ENCODE peak calls at places on chromosomes 12 and 14, in five cellular contexts. L is A549, E is GM23338, C is Panc1, Z is K562. S is an unnamed sample.

GRCh38 chr14:43243168-43243567 is 1263.9 kb downstream of the FSCB start:
- DNase-seq in E (no peak), Z (no peak), C (no peak), L (no peak), S (no peak)

GRCh38 chr14:49892301-49892635 is 614 bp upstream of the ARF6 start:
- DNase-seq in L (peak), Z (no peak), C (no peak), E (peak), S (peak)

GRCh38 chr12:102948941-102949352 is 8.5 kb upstream of the ASCL1 start:
- DNase-seq in C (peak), Z (peak), L (peak), E (peak), S (no peak)

GRCh38 chr12:108616941-108617858 is 16.5 kb downstream of the SELPLG start:
- DNase-seq in L (no peak), C (no peak), Z (no peak), E (no peak), S (no peak)

GRCh38 chr12:52081263-52081733 is 1.8 kb downstream of the SMIM41 start:
- DNase-seq in Z (no peak), C (no peak), L (no peak), E (no peak), S (peak)

GRCh38 chr14:25381498-25381897 is 331.6 kb upstream of the STXBP6 start:
- DNase-seq in Z (no peak), E (peak), C (no peak), L (peak), S (peak)

GRCh38 chr14:80638620-80639215 is 302.8 kb downstream of the CEP128 start:
- DNase-seq in C (no peak), E (no peak), Z (no peak), L (peak), S (no peak)

GRCh38 chr12:52439845-52440244 is 5.7 kb upstream of the KRT75 start:
- DNase-seq in Z (no peak), E (no peak), L (no peak), C (no peak), S (no peak)

GRCh38 chr12:70910666-70911065 is 9.9 kb downstream of the PTPRR start:
- DNase-seq in C (no peak), Z (no peak), L (no peak), E (no peak), S (no peak)

GRCh38 chr12:24487606-24488005 is 461.3 kb downstream of the BCAT1 start:
- DNase-seq in Z (no peak), C (no peak), L (no peak), E (no peak), S (no peak)

GRCh38 chr12:38904932-38905479 is 385 bp downstream of the CPNE8 start:
- DNase-seq in Z (peak), C (peak), E (peak), L (peak), S (peak)

GRCh38 chr14:88864198-88864597 is 39.7 kb downstream of the TTC8 start:
- DNase-seq in L (no peak), Z (no peak), E (no peak), C (no peak), S (no peak)

GRCh38 chr14:72613196-72613974 is 280.5 kb downstream of the DPF3 start:
- DNase-seq in C (no peak), E (no peak), L (no peak), Z (no peak), S (no peak)

GRCh38 chr14:48690349-48690748 is 895.8 kb downstream of the RPS29 start:
- DNase-seq in Z (no peak), C (no peak), L (peak), E (peak), S (no peak)

GRCh38 chr12:85798122-85798521 is 38.1 kb downstream of the RASSF9 start:
- DNase-seq in C (no peak), L (no peak), E (no peak), Z (no peak), S (no peak)

GRCh38 chr14:104297313-104297704 is 158.9 kb downstream of the KIF26A start:
- DNase-seq in C (no peak), E (no peak), L (no peak), Z (no peak), S (no peak)

GRCh38 chr12:3684449-3685051 is 68.4 kb downstream of the CRACR2A start:
- DNase-seq in L (no peak), E (no peak), C (no peak), Z (no peak), S (no peak)

GRCh38 chr14:64217318-64217717 is 76.9 kb downstream of the ESR2 start:
- DNase-seq in Z (no peak), L (no peak), C (no peak), E (no peak), S (no peak)

DNA sequence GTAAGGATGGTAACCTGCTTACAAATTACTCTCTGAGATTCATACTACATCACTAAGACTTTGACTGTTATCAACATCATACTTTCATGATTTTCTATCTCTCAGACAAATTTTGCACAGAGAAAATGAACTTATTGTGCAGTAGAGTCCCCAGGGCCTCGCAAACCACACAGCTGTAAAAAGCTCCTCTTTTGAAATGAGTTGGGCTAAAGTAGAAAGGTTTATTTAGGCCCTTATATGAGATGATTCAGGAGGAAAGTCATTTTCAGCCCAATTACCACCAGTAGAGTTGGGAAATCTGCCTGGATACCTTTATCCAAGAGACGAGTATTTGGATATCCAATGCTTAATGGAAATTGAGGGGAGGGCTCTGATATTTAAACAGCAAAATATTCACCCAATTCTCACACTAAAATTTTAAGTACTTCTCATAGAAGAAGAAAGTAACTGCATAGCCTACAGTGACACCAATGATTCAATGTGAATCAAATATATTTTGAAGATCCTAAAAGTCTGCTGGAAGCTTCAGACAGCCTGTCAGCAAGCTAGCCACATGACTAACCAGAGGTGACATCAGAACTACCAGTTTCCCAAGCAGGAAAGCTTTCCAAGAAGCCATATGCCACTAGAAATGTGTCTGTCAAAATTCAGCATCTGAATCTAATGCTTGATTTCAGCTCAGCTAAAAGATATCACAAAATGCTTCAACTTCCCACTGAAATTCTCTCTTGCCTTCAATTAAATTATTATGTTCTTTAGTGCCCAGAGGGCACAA is 190.1 kb upstream of the SYT1 start:
- DNase-seq in L (no peak), E (no peak), Z (no peak), C (no peak), S (no peak)
- TF ChIP-seq REST in L (no peak), E (no peak), Z (no peak), C (no peak), S (no peak)

DNA sequence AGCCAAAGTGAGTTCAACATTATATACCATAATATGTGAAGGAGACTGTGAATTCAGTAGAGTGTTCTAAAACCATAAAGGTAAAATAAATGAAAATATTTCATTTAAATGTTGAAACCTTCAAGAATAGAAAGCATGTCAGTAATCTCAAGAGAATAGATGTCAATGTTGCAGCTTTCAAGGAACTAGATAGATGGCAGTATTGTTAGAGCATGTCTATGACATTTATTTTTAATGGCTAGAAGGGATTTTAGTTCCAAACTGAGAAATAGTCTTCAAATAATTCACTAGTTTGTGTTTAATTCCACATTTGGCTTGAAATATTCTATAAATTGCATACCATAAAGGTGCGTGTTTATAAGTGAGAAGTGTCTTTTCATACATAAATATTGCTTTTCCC is 326.5 kb downstream of the FLRT2 start:
- DNase-seq in C (no peak), Z (no peak), E (peak), L (no peak), S (no peak)
- TF ChIP-seq CTCF in C (peak), Z (no peak), E (peak), L (no peak), S (no peak)

GRCh38 chr12:48686037-48686595 is 4.1 kb upstream of the KANSL2 start:
- DNase-seq in L (no peak), C (no peak), Z (no peak), E (peak), S (no peak)
- TF ChIP-seq REST in L (no peak), C (no peak), Z (no peak), E (no peak), S (no peak)

DNA sequence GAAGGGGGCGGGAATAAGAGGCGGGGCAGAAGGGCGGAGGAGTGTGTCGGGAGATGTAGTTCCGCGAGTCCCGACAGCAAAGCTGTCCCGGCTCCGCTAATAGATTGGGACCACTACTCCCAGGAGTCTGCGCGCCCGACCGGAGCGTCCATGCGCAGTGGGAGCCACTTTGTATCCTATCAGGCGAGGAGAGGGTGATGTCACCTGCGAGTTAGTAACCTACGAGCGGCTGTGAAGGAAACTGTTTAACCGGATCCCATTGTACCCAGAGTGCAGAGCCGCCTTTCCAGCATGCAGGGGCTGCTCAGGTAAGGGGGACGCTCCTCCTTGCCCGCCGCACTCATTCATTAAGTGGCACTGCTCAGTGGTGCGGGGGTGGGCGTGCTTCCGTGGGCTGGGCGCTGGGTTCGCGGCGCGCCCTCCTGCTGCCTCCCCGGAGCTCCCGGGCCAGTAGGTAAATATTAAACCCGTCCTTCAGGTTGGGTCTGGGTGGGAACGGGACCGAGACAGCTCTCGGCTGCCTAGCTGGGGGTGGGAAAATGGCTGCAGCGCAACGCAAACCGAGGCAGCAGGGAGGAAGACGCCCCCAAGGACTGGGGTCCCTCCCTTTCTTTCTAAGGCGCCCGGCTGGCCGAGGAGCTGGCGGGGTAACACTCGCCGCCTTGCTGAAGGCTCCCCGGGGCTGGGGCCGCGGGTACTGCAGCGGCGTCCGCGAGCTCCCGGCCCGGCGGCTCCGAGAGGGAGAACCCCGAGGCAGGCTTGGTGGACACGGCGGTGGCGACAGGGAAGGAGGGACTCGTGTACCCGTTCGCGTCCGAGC is at the start of gene DAAM1:
- DNase-seq in E (peak), C (peak), L (peak), Z (peak), S (peak)
- TF ChIP-seq CTCF in E (no peak), C (no peak), L (no peak), Z (no peak), S (no peak)

DNA sequence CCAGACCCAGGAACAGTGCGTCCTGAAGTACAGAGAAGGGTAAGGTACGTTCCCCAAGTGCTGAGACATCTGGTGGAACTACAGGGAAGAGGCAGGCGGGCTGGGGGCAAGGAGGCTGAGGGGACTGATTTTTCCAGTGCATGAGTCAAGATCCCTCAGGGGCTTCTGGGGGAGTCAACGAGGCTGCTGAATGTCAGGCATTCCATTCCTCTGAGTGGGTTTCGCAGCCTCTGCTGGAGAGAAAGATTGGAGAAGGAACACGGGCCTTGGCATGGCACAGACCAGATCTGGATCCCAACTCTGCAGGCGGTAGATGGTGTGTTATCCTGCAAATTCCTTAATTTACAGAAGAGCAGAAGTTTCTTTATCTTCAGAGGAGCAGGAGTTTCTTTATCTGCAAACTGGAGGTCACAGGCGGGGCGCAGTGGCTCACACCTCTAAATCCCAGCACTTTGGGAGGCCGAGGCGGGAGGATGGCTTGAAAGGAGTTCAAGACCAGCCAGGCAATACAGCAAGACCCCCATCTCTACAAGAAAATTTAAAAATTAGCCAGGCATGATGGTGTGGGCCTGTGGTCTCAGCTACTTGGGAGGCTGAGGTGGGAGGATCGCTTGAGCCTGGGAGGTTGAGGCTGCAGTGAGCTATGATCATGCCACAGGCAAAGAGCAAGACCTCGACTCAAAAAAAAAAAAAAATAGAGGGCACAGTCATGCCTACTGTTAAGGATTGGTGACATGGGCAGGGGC is 132.6 kb upstream of the MAP1LC3B2 start:
- DNase-seq in E (peak), Z (peak), L (peak), C (peak), S (no peak)
- TF ChIP-seq REST in E (no peak), Z (no peak), L (no peak), C (no peak), S (no peak)

S was measured in HL-60.